ENCODE peak calls at places on chromosomes 11 and 22, in seven cellular contexts. C is activated naive CD8-positive, alpha-beta T cell treated with anti-CD3 and anti-CD28 coated beads, Interleukin-2, amount 50 U/mL, for 16 hours; X is nucleus accumbens; G is DMS153; A is activated effector memory CD4-positive, alpha-beta T cell treated with Interleukin-2 at 50 U/mL for 16 hours; B is MM.1S; R is T47D. D is an unnamed sample.

GRCh38 chr11:92663539-92663938 is 305.9 kb upstream of the MTNR1B start:
- DNase-seq in C (no peak), X (no peak), G (no peak), A (no peak), B (no peak), R (no peak), D (no peak)

GRCh38 chr11:118620529-118621070 is 13.2 kb downstream of the PHLDB1 start:
- DNase-seq in C (no peak), X (no peak), G (no peak), A (no peak), B (no peak), R (no peak), D (no peak)

GRCh38 chr11:44017443-44018126 is 30.2 kb upstream of the ACCSL start:
- DNase-seq in C (no peak), X (no peak), G (no peak), A (no peak), B (no peak), R (no peak), D (no peak)

GRCh38 chr22:44574581-44575343 is 76.7 kb upstream of the RTL6 start:
- DNase-seq in C (no peak), X (no peak), G (no peak), A (no peak), B (no peak), R (no peak), D (no peak)

GRCh38 chr11:64088159-64089026 is 52.7 kb downstream of the FLRT1 start:
- DNase-seq in C (no peak), X (no peak), G (no peak), A (no peak), B (no peak), R (peak; percentile 63), D (peak; percentile 17)

GRCh38 chr11:69142894-69143293 is 12.8 kb upstream of the SMIM38 start:
- DNase-seq in C (no peak), X (no peak), G (no peak), A (no peak), B (no peak), R (no peak), D (no peak)

GRCh38 chr11:119340335-119341221 is at the start of gene C1QTNF5:
- DNase-seq in C (no peak), X (peak; percentile 75), G (no peak), A (no peak), B (no peak), R (no peak), D (no peak)

GRCh38 chr11:359181-359714 is 10.1 kb upstream of the B4GALNT4 start:
- DNase-seq in C (no peak), X (no peak), G (no peak), A (no peak), B (no peak), R (no peak), D (no peak)

GRCh38 chr22:43439368-43440102 is 27.7 kb downstream of the MPPED1 start:
- DNase-seq in C (no peak), X (no peak), G (no peak), A (no peak), B (no peak), R (no peak), D (no peak)